ENCODE peak calls at places on chromosome 20, in four cellular contexts. G is HepG2, T is HCT116, J is endothelial cell of umbilical vein. E is an unnamed sample.

GRCh38 chr20:42191140-42191860 is 573.1 kb upstream of the CHD6 start:
- DNase-seq in T (no peak), G (no peak), J (no peak), E (no peak)

GRCh38 chr20:40961176-40961575 is 67.4 kb upstream of the TOP1 start:
- DNase-seq in G (no peak), J (no peak), T (no peak), E (no peak)

GRCh38 chr20:41249371-41249770 is 68.2 kb downstream of the ZHX3 start:
- DNase-seq in G (no peak), J (peak), T (no peak), E (no peak)

GRCh38 chr20:24051160-24051559 is 62.6 kb upstream of the GGTLC1 start:
- DNase-seq in G (no peak), J (no peak), T (no peak), E (no peak)

GRCh38 chr20:40532103-40532502 is 156.9 kb downstream of the MAFB start:
- DNase-seq in T (peak), G (peak), J (peak), E (no peak)

GRCh38 chr20:38114353-38114791 is 50.7 kb downstream of the TGM2 start:
- DNase-seq in J (no peak), T (no peak), G (no peak), E (no peak)

GRCh38 chr20:16556299-16556698 is 16.9 kb downstream of the KIF16B start:
- DNase-seq in J (no peak), G (no peak), T (no peak), E (no peak)

GRCh38 chr20:41245086-41245707 is 72.3 kb downstream of the ZHX3 start:
- DNase-seq in T (no peak), G (peak), J (peak), E (no peak)

GRCh38 chr20:4809707-4810106 is 88.0 kb downstream of the PRND start:
- DNase-seq in G (no peak), T (no peak), J (no peak), E (no peak)

GRCh38 chr20:7496394-7497111 is 443.7 kb downstream of the HAO1 start:
- DNase-seq in G (no peak), J (peak), T (no peak), E (no peak)

GRCh38 chr20:39767352-39767751 is 805.2 kb downstream of the DHX35 start:
- DNase-seq in T (no peak), G (no peak), J (no peak), E (no peak)

GRCh38 chr20:12762725-12763124 is 246.0 kb upstream of the SPTLC3 start:
- DNase-seq in G (no peak), T (no peak), J (no peak), E (peak)

GRCh38 chr20:47382746-47383145 is 26.2 kb upstream of the ZMYND8 start:
- DNase-seq in G (no peak), J (no peak), T (no peak), E (no peak)

GRCh38 chr20:53529658-53530057 is 64.0 kb downstream of the ZNF217 start:
- DNase-seq in T (no peak), G (no peak), J (no peak), E (no peak)

GRCh38 chr20:37319120-37319717 is 26.7 kb upstream of the SRC start:
- DNase-seq in G (no peak), T (no peak), J (no peak), E (peak)

GRCh38 chr20:58218665-58219341 is 9.7 kb downstream of the ANKRD60 start:
- DNase-seq in J (no peak), G (no peak), T (no peak), E (no peak)

GRCh38 chr20:3168079-3168828 is 5.1 kb downstream of the LZTS3 start:
- DNase-seq in J (no peak), G (peak), T (no peak), E (peak)

GRCh38 chr20:37185681-37186080 is 6.3 kb upstream of the MROH8 start:
- DNase-seq in J (no peak), G (no peak), T (no peak), E (no peak)

GRCh38 chr20:52869698-52870288 is 102.4 kb upstream of the TSHZ2 start:
- DNase-seq in J (no peak), T (no peak), G (no peak), E (no peak)

GRCh38 chr20:11210611-11211010 is 536.8 kb upstream of the JAG1 start:
- DNase-seq in G (no peak), T (no peak), J (no peak), E (no peak)

GRCh38 chr20:38873050-38873581 is 53.1 kb upstream of the FAM83D start:
- DNase-seq in G (no peak), J (no peak), T (no peak), E (no peak)

GRCh38 chr20:25053207-25054132 is 4.5 kb downstream of the ACSS1 start:
- DNase-seq in G (no peak), J (peak), T (no peak), E (no peak)

GRCh38 chr20:3658019-3658707 is 5.0 kb downstream of the GFRA4 start:
- DNase-seq in J (no peak), T (no peak), G (no peak), E (no peak)

GRCh38 chr20:7392551-7392950 is 547.7 kb downstream of the HAO1 start:
- DNase-seq in G (no peak), T (no peak), J (peak), E (no peak)

GRCh38 chr20:10565191-10565921 is 108.4 kb downstream of the JAG1 start:
- DNase-seq in G (peak), J (peak), T (no peak), E (no peak)

GRCh38 chr20:61502433-61502832 is 250.4 kb downstream of the CDH4 start:
- DNase-seq in G (no peak), J (no peak), T (no peak), E (no peak)

GRCh38 chr20:62168890-62169435 is 13.9 kb upstream of the MTG2 start:
- DNase-seq in G (no peak), T (no peak), J (no peak), E (no peak)

GRCh38 chr20:56945057-56945456 is 316.0 kb downstream of the TFAP2C start:
- DNase-seq in T (no peak), G (no peak), J (no peak), E (no peak)

GRCh38 chr20:39453890-39454289 is 491.7 kb downstream of the DHX35 start:
- DNase-seq in T (no peak), G (no peak), J (no peak), E (no peak)

GRCh38 chr20:17625246-17626051 is 55.6 kb downstream of the DSTN start:
- DNase-seq in J (no peak), T (no peak), G (no peak), E (peak)

GRCh38 chr20:905396-905961 is 10.7 kb downstream of the ANGPT4 start:
- DNase-seq in J (no peak), G (no peak), T (no peak), E (no peak)

GRCh38 chr20:44888226-44889103 is 3.0 kb downstream of the YWHAB start:
- DNase-seq in T (no peak), J (no peak), G (peak), E (peak)

GRCh38 chr20:44137210-44137781 is 49.7 kb downstream of the JPH2 start:
- DNase-seq in T (no peak), G (no peak), J (no peak), E (no peak)

GRCh38 chr20:35491823-35492222 is 36.4 kb downstream of the CEP250 start:
- DNase-seq in T (no peak), G (no peak), J (no peak), E (no peak)

GRCh38 chr20:35489717-35490116 is 34.3 kb downstream of the CEP250 start:
- DNase-seq in G (no peak), J (no peak), T (no peak), E (no peak)

GRCh38 chr20:35487479-35487878 is 32.1 kb downstream of the CEP250 start:
- DNase-seq in G (no peak), J (no peak), T (no peak), E (no peak)

GRCh38 chr20:35492352-35492751 is 37.0 kb downstream of the CEP250 start:
- DNase-seq in G (no peak), J (no peak), T (no peak), E (no peak)

GRCh38 chr20:35490736-35491181 is 35.4 kb downstream of the CEP250 start:
- DNase-seq in G (no peak), T (no peak), J (no peak), E (no peak)
- TF ChIP-seq POLR2AphosphoS5 in G (no peak), T (no peak), J (no peak), E (no peak)

DNA sequence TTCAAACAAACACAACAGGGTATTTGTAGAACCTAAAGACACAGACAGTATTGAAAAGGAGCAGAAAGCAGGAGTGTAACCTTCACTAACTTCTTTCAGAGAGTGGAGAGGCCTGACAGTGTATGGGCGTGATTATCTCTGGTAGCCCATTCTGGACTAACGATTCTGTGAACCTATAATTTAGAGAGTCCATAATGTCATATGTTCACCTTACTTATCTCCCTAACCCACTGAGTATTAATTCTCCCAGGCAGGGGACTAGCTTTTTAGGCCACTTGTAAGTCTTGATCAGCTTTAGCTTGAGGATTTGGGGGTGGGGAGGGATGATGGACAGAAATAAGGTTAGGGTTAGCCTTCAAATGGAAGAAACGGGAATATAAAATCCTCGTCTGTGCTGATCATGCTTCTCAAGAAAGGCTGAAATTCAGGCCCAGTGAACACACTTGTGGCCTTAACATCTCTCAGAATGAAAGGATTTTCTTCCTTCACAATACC is 2.8 kb upstream of the PARD6B start:
- DNase-seq in G (peak), J (no peak), T (no peak), E (no peak)
- H3K9ac ChIP-seq in G (peak), J (no peak), T (peak), E (no peak)

GRCh38 chr20:46206025-46206424 is 87.9 kb downstream of the CD40 start:
- DNase-seq in T (no peak), J (peak), G (no peak), E (no peak)
- TF ChIP-seq POLR2AphosphoS5 in T (peak), J (peak), G (no peak), E (no peak)

GRCh38 chr20:32972181-32973076 is 31.8 kb downstream of the SUN5 start:
- DNase-seq in G (no peak), J (peak), T (no peak), E (no peak)
- H3K9ac ChIP-seq in G (no peak), J (no peak), T (no peak), E (no peak)

GRCh38 chr20:46122071-46122470 is 4.0 kb downstream of the CD40 start:
- DNase-seq in T (no peak), J (peak), G (peak), E (no peak)

GRCh38 chr20:46123482-46124245 is 5.5 kb downstream of the CD40 start:
- DNase-seq in G (no peak), J (no peak), T (no peak), E (no peak)

GRCh38 chr20:46120136-46120535 is 2.0 kb downstream of the CD40 start:
- DNase-seq in J (no peak), G (no peak), T (no peak), E (no peak)

GRCh38 chr20:46121531-46121930 is 3.4 kb downstream of the CD40 start:
- DNase-seq in G (no peak), J (no peak), T (no peak), E (no peak)

GRCh38 chr20:46122516-46123481 is 4.7 kb downstream of the CD40 start:
- DNase-seq in G (no peak), J (no peak), T (no peak), E (no peak)
- TF ChIP-seq POLR2AphosphoS5 in G (no peak), J (no peak), T (no peak), E (no peak)

GRCh38 chr20:63408684-63409046 is 47.5 kb upstream of the CHRNA4 start:
- DNase-seq in J (no peak), T (no peak), G (no peak), E (no peak)

GRCh38 chr20:63411151-63411897 is 50.2 kb upstream of the CHRNA4 start:
- DNase-seq in G (no peak), J (no peak), T (no peak), E (no peak)

GRCh38 chr20:63407928-63408683 is 47.0 kb upstream of the CHRNA4 start:
- DNase-seq in J (no peak), T (no peak), G (no peak), E (no peak)

GRCh38 chr20:63409834-63410435 is 48.8 kb upstream of the CHRNA4 start:
- DNase-seq in J (no peak), G (no peak), T (no peak), E (no peak)

GRCh38 chr20:63409066-63409833 is 48.1 kb upstream of the CHRNA4 start:
- DNase-seq in G (no peak), T (peak), J (no peak), E (no peak)
- H3K9ac ChIP-seq in G (no peak), T (peak), J (no peak), E (no peak)

GRCh38 chr20:46129955-46130481 is 11.9 kb downstream of the CD40 start:
- DNase-seq in G (no peak), J (no peak), T (no peak), E (no peak)

GRCh38 chr20:46127396-46128010 is 9.4 kb downstream of the CD40 start:
- DNase-seq in J (no peak), T (no peak), G (no peak), E (no peak)

GRCh38 chr20:46128310-46129151 is 10.4 kb downstream of the CD40 start:
- DNase-seq in G (peak), T (no peak), J (peak), E (peak)

GRCh38 chr20:46130534-46130933 is 12.4 kb downstream of the CD40 start:
- DNase-seq in G (no peak), T (no peak), J (no peak), E (no peak)

GRCh38 chr20:46126440-46127056 is 8.4 kb downstream of the CD40 start:
- DNase-seq in T (no peak), J (no peak), G (peak), E (no peak)
- TF ChIP-seq POLR2AphosphoS5 in T (no peak), J (no peak), G (no peak), E (no peak)

GRCh38 chr20:49297605-49298530 is 20.0 kb upstream of the ZNFX1 start:
- DNase-seq in T (no peak), G (no peak), J (no peak), E (no peak)
- H3K9ac ChIP-seq in T (no peak), G (no peak), J (no peak), E (no peak)

E was measured in SK-N-SH.